ENCODE peak calls at places on chromosomes 6 and 20, in seven cellular contexts. P, D, E, I, V, F and O are unnamed samples.

GRCh38 chr6:70166088-70166958 is 136.6 kb downstream of the COL9A1 start:
- DNase-seq in V (peak), P (peak), I (peak), D (peak), E (peak), F (peak), O (peak)

GRCh38 chr6:22722913-22723312 is 153.5 kb downstream of the HDGFL1 start:
- DNase-seq in E (no peak), I (no peak), P (no peak), D (no peak), F (no peak), V (no peak), O (no peak)

GRCh38 chr20:58312836-58313235 is 3.3 kb downstream of the RAB22A start:
- DNase-seq in D (no peak), E (no peak), V (no peak), F (no peak), I (no peak), P (no peak), O (no peak)

GRCh38 chr20:8043687-8044278 is 24.2 kb upstream of the TMX4 start:
- DNase-seq in E (peak), P (peak), V (no peak), I (peak), D (peak), F (peak), O (no peak)

GRCh38 chr6:10487668-10488327 is 33.4 kb upstream of the GCNT2 start:
- DNase-seq in D (no peak), E (no peak), I (no peak), P (no peak), V (peak), F (no peak), O (peak)

GRCh38 chr20:57124800-57125399 is 141.5 kb downstream of the BMP7 start:
- DNase-seq in P (no peak), F (no peak), V (no peak), I (peak), D (peak), E (no peak), O (no peak)

GRCh38 chr6:139638179-139638872 is 263.9 kb upstream of the CITED2 start:
- DNase-seq in D (no peak), F (no peak), E (no peak), I (no peak), P (no peak), V (no peak), O (no peak)

GRCh38 chr6:134398453-134398852 is 80.5 kb upstream of the SGK1 start:
- DNase-seq in V (no peak), E (no peak), F (peak), P (no peak), I (no peak), D (no peak), O (no peak)

GRCh38 chr6:45613678-45614077 is 235.9 kb upstream of the SUPT3H start:
- DNase-seq in V (no peak), I (peak), P (no peak), E (peak), F (no peak), D (no peak), O (peak)

GRCh38 chr20:8722277-8722928 is 346.5 kb upstream of the PLCB4 start:
- DNase-seq in V (no peak), P (peak), E (peak), F (peak), D (peak), I (peak), O (no peak)

GRCh38 chr6:150056916-150057315 is 12.0 kb downstream of the ULBP3 start:
- DNase-seq in I (no peak), D (no peak), E (no peak), F (no peak), P (no peak), V (no peak), O (no peak)

GRCh38 chr6:30500421-30501069 is 11.2 kb downstream of the HLA-E start:
- DNase-seq in I (peak), P (no peak), D (no peak), F (no peak), E (peak), V (no peak), O (no peak)

GRCh38 chr6:29702519-29703103 is 20.6 kb upstream of the HLA-F start:
- DNase-seq in F (peak), P (peak), I (peak), V (peak), D (peak), E (no peak), O (peak)

GRCh38 chr6:45466686-45467085 is 89.0 kb upstream of the SUPT3H start:
- DNase-seq in F (no peak), E (no peak), D (no peak), V (no peak), I (no peak), P (no peak), O (no peak)

GRCh38 chr6:44128020-44128917 is 915 bp downstream of the TMEM63B start:
- DNase-seq in I (peak), V (peak), D (peak), P (no peak), F (no peak), E (no peak), O (peak)

GRCh38 chr20:61356171-61356570 is 104.1 kb downstream of the CDH4 start:
- DNase-seq in F (no peak), V (no peak), D (no peak), I (no peak), E (no peak), P (no peak), O (no peak)

GRCh38 chr6:22263748-22264147 is 33.1 kb downstream of the PRL start:
- DNase-seq in D (no peak), P (no peak), I (no peak), F (no peak), E (no peak), V (no peak), O (no peak)

GRCh38 chr6:111552241-111552744 is 53.4 kb downstream of the TRAF3IP2 start:
- DNase-seq in D (peak), P (peak), E (peak), F (peak), I (peak), V (peak), O (no peak)

GRCh38 chr6:1798965-1799325 is 189.2 kb downstream of the FOXC1 start:
- DNase-seq in E (no peak), D (no peak), P (no peak), V (no peak), I (no peak), F (no peak), O (no peak)
- H3K23ac ChIP-seq in E (no peak), D (no peak), P (no peak), V (no peak), I (no peak), F (no peak), O (no peak)

DNA sequence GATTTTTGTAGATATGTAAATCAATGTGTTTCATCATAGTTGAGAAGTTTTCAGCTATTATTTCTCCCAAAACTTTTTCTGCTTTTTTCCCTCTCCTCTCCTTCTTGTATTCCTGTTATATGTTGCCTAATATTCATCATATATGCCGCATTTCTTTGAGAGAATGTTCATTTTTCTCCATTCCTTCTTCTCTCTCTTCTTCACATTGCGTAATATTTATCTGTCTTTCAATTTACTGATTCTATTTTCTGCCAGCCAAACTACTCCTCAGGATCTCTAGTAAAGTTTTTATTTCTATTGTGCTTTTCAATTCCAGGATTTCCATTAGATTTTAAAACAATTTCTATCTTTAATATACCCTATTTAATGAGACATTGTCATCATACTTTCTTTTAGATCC is 896.8 kb downstream of the EPHA7 start:
- DNase-seq in D (no peak), P (no peak), F (no peak), V (no peak), E (no peak), I (no peak), O (no peak)
- H3K23ac ChIP-seq in D (no peak), P (no peak), F (no peak), V (no peak), E (no peak), I (no peak), O (no peak)

GRCh38 chr20:63747622-63748355 is 8.2 kb downstream of the SLC2A4RG start:
- DNase-seq in D (no peak), F (no peak), V (no peak), P (no peak), E (no peak), I (no peak), O (no peak)
- H3K23ac ChIP-seq in D (no peak), F (no peak), V (no peak), P (no peak), E (no peak), I (no peak), O (no peak)

GRCh38 chr6:85802162-85802561 is 159.5 kb upstream of the SYNCRIP start:
- DNase-seq in E (no peak), V (no peak), P (no peak), D (no peak), I (no peak), F (no peak), O (no peak)

GRCh38 chr6:85798934-85799490 is 156.3 kb upstream of the SYNCRIP start:
- DNase-seq in F (no peak), E (no peak), D (peak), I (no peak), P (no peak), V (no peak), O (no peak)

GRCh38 chr6:85797993-85798392 is 155.3 kb upstream of the SYNCRIP start:
- DNase-seq in E (no peak), V (no peak), P (no peak), I (no peak), D (no peak), F (no peak), O (no peak)

GRCh38 chr6:85803721-85804120 is 161.0 kb upstream of the SYNCRIP start:
- DNase-seq in E (no peak), D (no peak), F (no peak), V (no peak), P (no peak), I (no peak), O (no peak)
- H3K23ac ChIP-seq in E (no peak), D (no peak), F (no peak), V (no peak), P (no peak), I (no peak), O (no peak)

DNA sequence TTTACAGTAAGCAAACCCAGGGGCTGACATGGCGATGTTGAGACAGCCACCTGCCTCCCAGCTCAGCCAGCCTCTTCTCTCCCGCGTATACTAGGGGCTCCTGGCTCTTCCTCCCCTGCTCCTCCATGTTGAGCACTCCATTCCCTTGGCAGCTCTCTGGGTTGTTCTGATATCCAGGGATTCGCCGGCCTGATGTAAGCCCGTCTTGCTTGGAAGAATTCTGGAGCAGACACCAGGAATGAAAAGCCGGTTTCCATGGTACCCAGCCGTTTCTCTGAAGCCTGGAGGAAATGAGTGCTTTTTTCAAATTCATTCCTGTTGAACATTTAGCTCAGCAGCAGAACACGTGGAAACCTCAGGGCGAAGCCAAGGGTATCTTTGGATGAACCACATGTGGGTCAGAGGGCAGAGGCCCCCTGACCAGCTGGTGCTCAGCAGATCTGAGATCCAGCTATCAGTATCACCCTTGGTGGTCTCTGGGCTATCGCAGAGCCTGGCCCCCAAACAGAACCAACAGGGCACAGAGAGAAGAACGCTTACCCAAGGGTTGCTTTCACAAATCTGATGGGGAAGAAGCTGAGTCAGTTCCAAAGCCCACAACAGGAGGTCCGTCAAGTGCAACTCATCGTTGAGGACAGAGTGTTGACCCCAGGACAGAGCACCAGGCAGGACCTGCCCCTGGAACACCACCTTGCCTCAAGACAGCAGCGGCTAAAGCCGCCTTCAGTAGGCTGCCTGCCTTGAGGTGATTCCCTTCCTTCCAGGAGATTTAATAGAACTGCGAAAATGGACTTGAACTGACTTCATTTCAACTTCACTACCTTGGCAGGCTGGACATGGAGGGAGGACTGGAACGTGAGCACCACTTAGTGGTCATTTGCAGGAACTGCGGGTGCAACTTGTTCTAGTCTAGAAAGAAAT is 96.1 kb upstream of the RIN2 start:
- DNase-seq in E (peak), F (peak), P (peak), V (peak), D (peak), I (peak), O (peak)
- H3K23ac ChIP-seq in E (no peak), F (no peak), P (no peak), V (no peak), D (no peak), I (no peak), O (no peak)

DNA sequence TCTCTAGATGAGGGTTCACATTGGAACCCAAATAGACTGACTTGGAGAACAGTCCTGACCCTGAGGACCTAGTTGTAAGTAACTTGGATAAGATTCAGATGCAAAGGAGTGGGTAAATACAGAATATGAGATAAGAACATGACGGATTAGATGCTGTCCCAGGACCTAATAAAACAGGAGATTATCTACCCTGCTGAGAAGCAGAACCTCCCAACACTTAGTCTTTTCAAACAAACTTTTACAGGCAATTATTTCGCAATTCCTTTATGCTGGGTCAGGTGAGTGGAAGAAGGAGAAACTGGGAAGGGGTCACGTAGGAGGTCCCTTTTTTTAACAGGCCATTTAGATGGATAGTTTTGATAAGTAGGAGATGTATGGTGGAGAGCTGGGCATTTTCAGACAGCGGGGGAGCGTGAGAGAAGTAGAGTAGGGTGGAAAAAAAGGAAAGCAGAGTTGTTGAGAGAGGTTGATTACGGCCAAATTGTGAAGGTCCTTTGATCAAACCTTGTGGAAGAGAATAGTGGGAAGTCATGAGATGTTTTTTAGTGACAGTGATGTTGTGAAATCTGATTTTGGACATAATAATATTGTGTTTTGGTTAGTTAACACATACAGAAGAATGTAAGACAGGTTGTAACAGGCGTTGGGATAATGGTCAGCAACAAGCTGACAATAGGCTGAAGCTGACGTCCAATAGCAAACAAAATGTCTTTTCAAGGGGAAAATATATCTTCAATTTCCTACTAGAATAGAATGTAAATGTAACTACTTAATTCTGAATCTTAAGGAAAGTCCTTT is 32.8 kb downstream of the FAM83B start:
- DNase-seq in I (no peak), P (no peak), F (no peak), D (peak), E (no peak), V (no peak), O (no peak)
- H3K23ac ChIP-seq in I (no peak), P (no peak), F (no peak), D (no peak), E (no peak), V (no peak), O (no peak)

DNA sequence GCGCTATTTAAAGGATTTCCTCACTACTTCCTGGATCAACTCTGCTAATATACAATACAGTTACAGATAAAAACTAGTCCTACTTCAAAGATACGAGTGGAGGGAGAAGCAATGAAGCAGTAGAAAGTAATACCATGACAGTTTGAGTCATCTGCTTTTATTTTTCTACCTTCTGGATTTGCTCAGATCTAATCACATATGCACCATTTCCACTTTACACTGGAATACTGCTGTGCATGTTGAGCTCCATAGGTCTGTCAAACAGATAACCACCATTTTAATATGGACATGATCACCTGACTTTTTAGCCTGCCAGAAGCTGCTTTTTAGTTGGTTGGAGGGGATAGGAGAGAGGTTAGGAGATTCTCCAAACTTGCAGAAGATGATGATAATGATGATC is 92.5 kb downstream of the MMUT start:
- DNase-seq in F (no peak), E (no peak), I (no peak), V (no peak), D (no peak), P (no peak), O (no peak)
- H3K23ac ChIP-seq in F (no peak), E (no peak), I (no peak), V (no peak), D (no peak), P (no peak), O (no peak)

DNA sequence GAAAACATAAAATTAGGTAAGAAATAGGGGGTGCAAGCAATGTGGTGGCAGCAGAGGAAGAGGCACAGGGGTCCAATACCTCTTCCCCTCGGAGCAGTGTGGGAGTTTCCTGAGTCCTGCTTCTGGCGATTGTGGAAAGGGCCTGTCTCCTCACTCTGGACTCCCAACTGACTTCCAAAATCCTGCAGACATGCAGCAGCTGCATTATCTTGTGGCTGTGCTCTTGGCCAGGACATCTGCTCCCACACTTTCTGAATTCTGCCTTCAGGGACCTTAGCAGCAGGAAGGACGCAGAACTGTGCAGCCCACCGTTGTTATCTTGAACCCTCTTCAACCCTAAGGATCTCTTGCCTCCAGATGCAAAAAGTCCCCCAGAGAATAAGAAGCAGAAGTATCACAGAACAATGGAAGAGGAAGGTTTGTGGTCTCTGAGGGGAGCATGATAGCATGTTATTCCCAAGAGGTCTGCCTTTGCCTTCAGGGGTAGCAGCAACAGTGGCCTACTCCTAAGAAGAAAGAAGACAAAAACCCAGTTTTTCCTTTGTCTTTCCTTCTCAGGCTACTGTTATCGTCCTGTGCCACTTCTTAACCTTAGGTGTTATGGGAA is 102.5 kb upstream of the EMILIN3 start:
- DNase-seq in V (no peak), D (no peak), E (no peak), F (no peak), I (no peak), P (no peak), O (no peak)
- H3K23ac ChIP-seq in V (no peak), D (no peak), E (no peak), F (no peak), I (no peak), P (peak), O (no peak)